ENCODE peak calls at places on chromosomes 1 and 21, in seven cellular contexts. M is omental fat pad; K is activated effector memory CD4-positive, alpha-beta T cell treated with Interleukin-2 at 50 U/mL for 16 hours; R is naive thymus-derived CD8-positive, alpha-beta T cell; B is neural progenitor cell; T is NCI-H524; F is GM23338. W is an unnamed sample.

GRCh38 chr1:218454700-218455282 is 109.7 kb downstream of the TGFB2 start:
- DNase-seq in M (no peak), K (no peak), R (no peak), B (no peak), T (no peak), F (no peak), W (no peak)

GRCh38 chr1:156367386-156368156 is 1.4 kb upstream of the RHBG start:
- DNase-seq in M (no peak), K (no peak), R (no peak), B (no peak), T (no peak), F (peak; percentile 24), W (no peak)

GRCh38 chr1:202361224-202361623 is 12.7 kb downstream of the PPP1R12B start:
- DNase-seq in M (no peak), K (no peak), R (no peak), B (no peak), T (no peak), F (no peak), W (no peak)

GRCh38 chr21:31945116-31945515 is 72.3 kb downstream of the HUNK start:
- DNase-seq in M (no peak), K (no peak), R (no peak), B (no peak), T (no peak), F (no peak), W (no peak)

GRCh38 chr1:43071241-43071640 is 100.8 kb downstream of the EBNA1BP2 start:
- DNase-seq in M (no peak), K (no peak), R (no peak), B (no peak), T (no peak), F (no peak), W (no peak)

GRCh38 chr21:39451332-39452206 is at the start of gene SH3BGR:
- DNase-seq in M (no peak), K (no peak), R (no peak), B (peak; percentile 74), T (no peak), F (peak; percentile 93), W (no peak)

GRCh38 chr21:31284797-31285397 is 59.2 kb downstream of the TIAM1 start:
- DNase-seq in M (no peak), K (no peak), R (no peak), B (no peak), T (no peak), F (no peak), W (no peak)

GRCh38 chr1:107378602-107379265 is 237.9 kb downstream of the NTNG1 start:
- DNase-seq in M (no peak), K (no peak), R (no peak), B (no peak), T (no peak), F (no peak), W (no peak)

GRCh38 chr1:65480684-65481405 is 60.4 kb downstream of the LEPR start:
- DNase-seq in M (no peak), K (no peak), R (no peak), B (no peak), T (no peak), F (no peak), W (no peak)

GRCh38 chr1:220577926-220578325 is 50.0 kb downstream of the MARK1 start:
- DNase-seq in M (no peak), K (no peak), R (no peak), B (no peak), T (no peak), F (no peak), W (no peak)

GRCh38 chr21:43029785-43030184 is 45.9 kb downstream of the CBS start:
- DNase-seq in M (no peak), K (no peak), R (no peak), B (no peak), T (no peak), F (no peak), W (no peak)

GRCh38 chr1:52702886-52703787 is 5.0 kb upstream of the COA7 start:
- DNase-seq in M (peak; percentile 73), K (peak; percentile 71), R (peak; percentile 60), B (peak; percentile 94), T (peak; percentile 93), F (peak; percentile 98), W (no peak)

GRCh38 chr1:75996196-75996595 is 64.0 kb upstream of the ASB17 start:
- DNase-seq in M (no peak), K (no peak), R (no peak), B (no peak), T (no peak), F (no peak), W (no peak)

GRCh38 chr21:45362748-45363145 is 42.2 kb upstream of the COL18A1 start:
- DNase-seq in M (no peak), K (no peak), R (no peak), B (no peak), T (no peak), F (no peak), W (no peak)

GRCh38 chr21:43785134-43785533 is 4.2 kb upstream of the RRP1 start:
- DNase-seq in M (no peak), K (no peak), R (no peak), B (no peak), T (no peak), F (no peak), W (no peak)

GRCh38 chr1:165476776-165477175 is 31.9 kb upstream of the RXRG start:
- DNase-seq in M (no peak), K (no peak), R (no peak), B (no peak), T (peak; percentile 92), F (no peak), W (peak; percentile 81)

GRCh38 chr1:160108888-160109662 is 6.5 kb upstream of the ATP1A2 start:
- DNase-seq in M (no peak), K (no peak), R (no peak), B (peak; percentile 80), T (peak; percentile 5), F (peak; percentile 81), W (no peak)

GRCh38 chr1:159927887-159928431 is 2.7 kb upstream of the TAGLN2 start:
- DNase-seq in M (no peak), K (no peak), R (no peak), B (no peak), T (peak; percentile 70), F (no peak), W (no peak)

GRCh38 chr1:13577846-13578245 is 5.8 kb upstream of the PDPN start:
- DNase-seq in M (no peak), K (no peak), R (no peak), B (no peak), T (no peak), F (no peak), W (no peak)

GRCh38 chr1:244361764-244362473 is 89.8 kb downstream of the ADSS2 start:
- DNase-seq in M (no peak), K (no peak), R (no peak), B (peak; percentile 96), T (no peak), F (peak; percentile 94), W (no peak)

GRCh38 chr1:26692793-26693490 is 2.9 kb upstream of the ARID1A start:
- DNase-seq in M (peak; percentile 79), K (peak; percentile 82), R (peak; percentile 68), B (peak; percentile 98), T (peak; percentile 97), F (peak; percentile 98), W (peak; percentile 96)

GRCh38 chr1:109989656-109990653 is 5.4 kb downstream of the AHCYL1 start:
- DNase-seq in M (no peak), K (no peak), R (no peak), B (no peak), T (no peak), F (no peak), W (no peak)

GRCh38 chr1:30679976-30680305 is 43.4 kb downstream of the MATN1 start:
- DNase-seq in M (no peak), K (no peak), R (no peak), B (no peak), T (no peak), F (no peak), W (no peak)

GRCh38 chr1:212607206-212607923 is 1.2 kb upstream of the ATF3 start:
- DNase-seq in M (no peak), K (peak; percentile 3), R (no peak), B (peak; percentile 47), T (no peak), F (peak; percentile 52), W (no peak)

GRCh38 chr1:187517508-187517907 is 688.8 kb downstream of the PLA2G4A start:
- DNase-seq in M (no peak), K (no peak), R (no peak), B (no peak), T (peak; percentile 34), F (no peak), W (peak; percentile 72)

GRCh38 chr21:36097427-36098230 is 27.8 kb downstream of the CBR1 start:
- DNase-seq in M (no peak), K (no peak), R (no peak), B (no peak), T (no peak), F (no peak), W (no peak)

GRCh38 chr1:206635080-206635982 is at the start of gene DYRK3:
- DNase-seq in M (peak; percentile 77), K (peak; percentile 87), R (peak; percentile 84), B (peak; percentile 98), T (peak; percentile 72), F (peak; percentile 95), W (peak; percentile 90)

GRCh38 chr1:113434081-113434873 is 44.0 kb downstream of the MAGI3 start:
- DNase-seq in M (no peak), K (no peak), R (no peak), B (no peak), T (no peak), F (no peak), W (no peak)

GRCh38 chr1:93907718-93908117 is 1.5 kb downstream of the GCLM start:
- DNase-seq in M (no peak), K (no peak), R (no peak), B (peak; percentile 4), T (no peak), F (no peak), W (peak; percentile 56)

GRCh38 chr1:119917304-119918055 is 21.2 kb upstream of the ADAM30 start:
- DNase-seq in M (no peak), K (no peak), R (no peak), B (no peak), T (no peak), F (no peak), W (no peak)

GRCh38 chr1:16019580-16020277 is 1.9 kb upstream of the HSPB7 start:
- DNase-seq in M (no peak), K (no peak), R (no peak), B (no peak), T (no peak), F (no peak), W (no peak)

GRCh38 chr1:72498393-72498792 is 216.1 kb upstream of the NEGR1 start:
- DNase-seq in M (no peak), K (no peak), R (no peak), B (no peak), T (no peak), F (no peak), W (no peak)